ENCODE peak calls at places on chromosomes 16 and 17, in seven cellular contexts. T is cardiac muscle cell, X is Peyer's patch, H is IMR-90, N is HepG2, M is dorsolateral prefrontal cortex, E is ascending aorta. K is an unnamed sample.

GRCh38 chr17:2700491-2701141 is 10.9 kb downstream of the CLUH start:
- DNase-seq in T (no peak), X (no peak), H (no peak), N (no peak), M (peak; percentile 34), E (no peak), K (no peak)

GRCh38 chr16:72400257-72401078 is 228.5 kb upstream of the PMFBP1 start:
- DNase-seq in T (peak; percentile 70), X (no peak), H (peak; percentile 62), N (peak; percentile 71), M (no peak), E (no peak), K (no peak)

GRCh38 chr17:79986441-79987186 is 49.1 kb downstream of the TBC1D16 start:
- DNase-seq in T (no peak), X (no peak), H (peak; percentile 67), N (peak; percentile 94), M (no peak), E (no peak), K (no peak)

GRCh38 chr16:85520853-85521736 is 92.0 kb upstream of the GSE1 start:
- DNase-seq in T (no peak), X (no peak), H (no peak), N (peak; percentile 71), M (no peak), E (no peak), K (no peak)

GRCh38 chr16:65118866-65119265 is 3.0 kb downstream of the CDH11 start:
- DNase-seq in T (no peak), X (no peak), H (peak; percentile 34), N (no peak), M (no peak), E (no peak), K (no peak)

GRCh38 chr17:47311420-47311819 is 12.3 kb upstream of the EFCAB13 start:
- DNase-seq in T (no peak), X (no peak), H (no peak), N (no peak), M (no peak), E (no peak), K (no peak)

GRCh38 chr16:68272501-68273209 is 8.3 kb downstream of the SLC7A6 start:
- DNase-seq in T (no peak), X (peak; percentile 77), H (no peak), N (no peak), M (no peak), E (no peak), K (no peak)

GRCh38 chr16:11507991-11508390 is 78.7 kb downstream of the LITAF start:
- DNase-seq in T (no peak), X (no peak), H (no peak), N (no peak), M (no peak), E (no peak), K (no peak)

GRCh38 chr17:39195568-39196160 is 1.8 kb downstream of the CACNB1 start:
- DNase-seq in T (no peak), X (peak; percentile 40), H (no peak), N (no peak), M (no peak), E (no peak), K (no peak)

GRCh38 chr17:8725881-8726280 is 18.8 kb downstream of the CCDC42 start:
- DNase-seq in T (no peak), X (no peak), H (no peak), N (no peak), M (no peak), E (no peak), K (no peak)

GRCh38 chr16:84228321-84228838 is 11.4 kb downstream of the KCNG4 start:
- DNase-seq in T (no peak), X (no peak), H (peak; percentile 89), N (peak; percentile 19), M (no peak), E (peak; percentile 52), K (no peak)

GRCh38 chr16:17224859-17225258 is 245.9 kb downstream of the XYLT1 start:
- DNase-seq in T (no peak), X (peak; percentile 29), H (peak; percentile 82), N (no peak), M (no peak), E (peak; percentile 16), K (no peak)

GRCh38 chr17:76481091-76481655 is 13.8 kb downstream of the AANAT start:
- DNase-seq in T (no peak), X (peak; percentile 87), H (no peak), N (no peak), M (no peak), E (no peak), K (no peak)

GRCh38 chr17:77068915-77069314 is 71.9 kb upstream of the SEC14L1 start:
- DNase-seq in T (no peak), X (no peak), H (no peak), N (no peak), M (no peak), E (no peak), K (no peak)

GRCh38 chr17:57016066-57016763 is 38.3 kb downstream of the SCPEP1 start:
- DNase-seq in T (no peak), X (no peak), H (no peak), N (no peak), M (no peak), E (no peak), K (no peak)

GRCh38 chr16:425740-426114 is 278 bp downstream of the RAB11FIP3 start:
- DNase-seq in T (peak; percentile 47), X (no peak), H (no peak), N (no peak), M (no peak), E (no peak), K (no peak)

GRCh38 chr17:12302711-12303110 is 282.0 kb downstream of the MAP2K4 start:
- DNase-seq in T (no peak), X (no peak), H (peak; percentile 40), N (no peak), M (no peak), E (no peak), K (no peak)

GRCh38 chr17:60390881-60391418 is 983 bp downstream of the USP32 start:
- DNase-seq in T (peak; percentile 59), X (peak; percentile 36), H (peak; percentile 33), N (peak; percentile 39), M (no peak), E (no peak), K (peak; percentile 40)

DNA sequence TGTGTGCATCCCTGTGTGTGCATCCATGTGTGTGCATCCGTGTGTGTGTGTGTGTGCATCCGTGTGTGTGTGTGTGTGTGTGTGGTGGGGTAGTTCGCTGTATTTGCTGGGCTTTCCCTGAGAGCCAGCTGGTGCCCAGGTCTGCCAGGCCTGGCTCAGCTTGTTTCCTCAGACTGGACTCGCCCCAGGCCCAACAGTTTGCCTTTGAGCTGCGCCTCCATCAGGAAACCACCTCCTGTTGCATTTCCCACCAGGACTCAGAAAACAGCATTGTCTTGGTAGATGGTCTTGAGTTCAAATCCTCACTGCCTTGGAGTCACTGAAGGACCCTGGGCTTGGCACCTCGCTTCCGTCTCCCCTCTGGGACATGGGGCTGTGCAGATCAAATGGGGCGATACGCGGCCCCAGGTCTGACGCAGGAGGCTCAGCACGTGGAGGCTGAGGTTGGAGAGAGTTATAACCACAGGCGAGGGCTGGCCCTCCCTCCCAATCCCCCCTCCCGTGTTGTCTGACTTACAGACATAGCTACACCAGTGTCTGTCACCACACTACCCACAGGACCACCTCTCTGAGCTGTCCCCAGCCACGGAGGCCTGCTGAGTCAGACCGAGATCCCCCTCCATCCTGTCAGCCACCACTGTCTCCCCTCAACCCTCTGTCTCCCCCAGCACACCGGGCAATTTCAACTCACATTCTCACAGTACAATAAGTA is 4.7 kb downstream of the ITGAE start:
- DNase-seq in T (no peak), X (peak; percentile 85), H (no peak), N (no peak), M (no peak), E (peak; percentile 53), K (no peak)
- H3K27ac ChIP-seq in T (no peak overlapping the region), X (peak overlapping the region; percentile 72), H (no peak overlapping the region), N (peak overlapping the region; percentile 92), M (no peak overlapping the region), E (no peak overlapping the region), K (no peak overlapping the region)

GRCh38 chr16:89921131-89921698 is 1.9 kb upstream of the TUBB3 start:
- DNase-seq in T (no peak), X (no peak), H (no peak), N (peak; percentile 55), M (no peak), E (no peak), K (no peak)
- H3K27ac ChIP-seq in T (no peak overlapping the region), X (peak overlapping the region; percentile 17), H (peak overlapping the region; percentile 97), N (peak overlapping the region; percentile 88), M (peak overlapping the region; percentile 94), E (peak overlapping the region; percentile 85), K (no peak overlapping the region)

DNA sequence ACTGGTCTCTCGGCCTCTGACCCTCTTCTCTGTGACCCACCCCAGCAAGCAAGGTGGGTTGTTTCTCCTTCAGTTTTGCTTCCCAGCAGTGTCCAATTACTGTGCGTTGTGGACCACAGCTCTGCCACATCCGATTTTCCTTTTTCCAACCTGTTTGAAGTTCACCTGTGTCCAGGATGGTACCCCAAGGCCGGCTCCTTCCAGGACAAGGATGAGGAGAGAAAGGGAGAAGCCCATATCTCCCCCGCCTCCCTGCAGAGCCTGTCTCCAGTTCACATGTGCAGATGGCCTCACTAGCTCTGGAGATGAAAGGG is 13.5 kb downstream of the NMRAL1 start:
- DNase-seq in T (no peak), X (no peak), H (no peak), N (no peak), M (no peak), E (no peak), K (no peak)
- H3K27ac ChIP-seq in T (no peak overlapping the region), X (no peak overlapping the region), H (no peak overlapping the region), N (peak overlapping the region; percentile 98), M (peak overlapping the region; percentile 80), E (no peak overlapping the region), K (peak overlapping the region; percentile 83)

GRCh38 chr17:48589060-48589830 is 796 bp downstream of the HOXB3 start:
- DNase-seq in T (no peak), X (no peak), H (peak; percentile 17), N (no peak), M (no peak), E (no peak), K (no peak)

GRCh38 chr17:48590603-48591161 is 641 bp upstream of the HOXB3 start:
- DNase-seq in T (no peak), X (no peak), H (peak; percentile 16), N (no peak), M (no peak), E (no peak), K (no peak)

GRCh38 chr17:48588519-48588918 is 1.5 kb downstream of the HOXB3 start:
- DNase-seq in T (no peak), X (no peak), H (peak; percentile 53), N (no peak), M (no peak), E (no peak), K (no peak)

GRCh38 chr17:48591435-48592077 is 1.5 kb upstream of the HOXB3 start:
- DNase-seq in T (no peak), X (no peak), H (peak; percentile 23), N (no peak), M (no peak), E (no peak), K (no peak)

DNA sequence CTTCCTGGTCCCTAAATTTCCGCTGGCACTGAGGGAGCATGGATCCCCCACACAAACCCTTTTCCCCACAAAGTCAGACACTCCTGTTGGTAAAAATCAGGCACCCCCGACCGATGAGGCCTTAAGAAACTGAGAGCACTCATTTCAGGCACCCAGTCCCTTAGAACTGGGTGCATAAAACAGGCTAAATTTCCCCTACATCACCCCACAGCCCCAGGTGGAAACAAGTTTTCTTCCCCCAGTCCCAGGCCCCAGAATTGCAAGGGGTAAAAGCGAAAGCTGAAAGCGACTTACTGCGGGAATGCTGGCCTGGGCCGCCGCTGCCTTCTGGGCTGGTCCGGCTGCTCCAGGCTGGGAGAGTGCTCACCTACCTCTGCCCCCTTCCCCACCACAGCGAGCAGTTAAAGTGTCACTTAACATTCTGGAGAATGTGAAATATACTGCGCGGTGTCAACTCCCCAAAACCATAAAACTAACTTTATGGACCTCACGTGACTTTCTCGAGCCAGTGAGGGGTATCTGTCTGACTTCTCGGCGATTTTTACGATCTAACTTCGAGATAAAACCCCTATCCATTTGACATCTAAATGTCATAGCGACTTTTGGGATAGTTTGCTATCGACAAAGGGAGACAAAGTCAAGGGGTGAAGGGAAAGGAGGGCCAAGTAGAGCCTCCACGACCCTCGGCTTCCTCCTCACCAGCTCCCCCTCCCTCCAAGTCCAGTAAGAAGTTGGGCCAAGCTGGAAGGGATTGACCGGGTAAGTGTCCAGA is at the start of gene HOXB3:
- DNase-seq in T (no peak), X (no peak), H (peak; percentile 68), N (no peak), M (no peak), E (no peak), K (no peak)
- H3K27ac ChIP-seq in T (no peak within 1 kb of the TSS), X (peak within 1 kb of the TSS; percentile 42), H (peak within 1 kb of the TSS; percentile 99), N (no peak within 1 kb of the TSS), M (no peak within 1 kb of the TSS), E (no peak within 1 kb of the TSS), K (no peak within 1 kb of the TSS)

K was measured in caudate nucleus.